ENCODE peak calls at places on chromosomes 11 and 22, in seven cellular contexts. K, U, Q, R, B, S and G are unnamed samples.

GRCh38 chr11:67640021-67640757 is 626 bp upstream of the TBX10 start:
- DNase-seq in K (peak; percentile 51), U (peak; percentile 68), Q (peak; percentile 52), R (no peak), B (no peak), S (peak; percentile 33), G (peak; percentile 60)

GRCh38 chr11:130881475-130882137 is 34.7 kb downstream of the SNX19 start:
- DNase-seq in K (no peak), U (no peak), Q (no peak), R (no peak), B (no peak), S (no peak), G (no peak)

GRCh38 chr11:130208241-130209127 is 48.9 kb downstream of the ST14 start:
- DNase-seq in K (no peak), U (no peak), Q (no peak), R (peak; percentile 10), B (peak; percentile 7), S (no peak), G (no peak)

GRCh38 chr11:61357233-61357893 is 4.3 kb downstream of the CYB561A3 start:
- DNase-seq in K (no peak), U (no peak), Q (no peak), R (no peak), B (peak; percentile 57), S (no peak), G (no peak)

GRCh38 chr11:120714448-120714847 is 202.9 kb downstream of the GRIK4 start:
- DNase-seq in K (no peak), U (no peak), Q (peak; percentile 4), R (no peak), B (no peak), S (no peak), G (no peak)

GRCh38 chr11:68213135-68213515 is at the start of gene KMT5B:
- DNase-seq in K (no peak), U (peak; percentile 74), Q (peak; percentile 68), R (peak; percentile 80), B (peak; percentile 66), S (peak; percentile 54), G (peak; percentile 80)

GRCh38 chr11:14698771-14699170 is 55.2 kb downstream of the PDE3B start:
- DNase-seq in K (no peak), U (no peak), Q (no peak), R (no peak), B (no peak), S (no peak), G (no peak)

GRCh38 chr22:32706149-32706548 is 95.4 kb upstream of the TIMP3 start:
- DNase-seq in K (no peak), U (no peak), Q (no peak), R (no peak), B (no peak), S (no peak), G (no peak)

GRCh38 chr11:26493616-26494015 is 78.4 kb downstream of the MUC15 start:
- DNase-seq in K (no peak), U (no peak), Q (no peak), R (no peak), B (no peak), S (no peak), G (no peak)

GRCh38 chr22:46578824-46579561 is 41.2 kb upstream of the GRAMD4 start:
- DNase-seq in K (peak; percentile 67), U (peak; percentile 55), Q (peak; percentile 37), R (peak; percentile 73), B (no peak), S (peak; percentile 40), G (peak; percentile 49)

GRCh38 chr11:7844521-7844920 is 47.8 kb upstream of the OR5P2 start:
- DNase-seq in K (no peak), U (no peak), Q (no peak), R (no peak), B (no peak), S (no peak), G (no peak)

GRCh38 chr11:90204407-90204806 is 18.4 kb downstream of the CHORDC1 start:
- DNase-seq in K (no peak), U (no peak), Q (no peak), R (no peak), B (no peak), S (no peak), G (no peak)

GRCh38 chr11:17036666-17037658 is 22.7 kb upstream of the PLEKHA7 start:
- DNase-seq in K (no peak), U (no peak), Q (no peak), R (no peak), B (no peak), S (no peak), G (no peak)

GRCh38 chr22:46053563-46054090 is 76.7 kb upstream of the WNT7B start:
- DNase-seq in K (peak; percentile 77), U (peak; percentile 74), Q (peak; percentile 57), R (peak; percentile 85), B (peak; percentile 76), S (peak; percentile 38), G (peak; percentile 59)

GRCh38 chr11:20512869-20513268 is 86.5 kb upstream of the SLC6A5 start:
- DNase-seq in K (no peak), U (no peak), Q (no peak), R (no peak), B (no peak), S (no peak), G (no peak)

GRCh38 chr22:26952004-26952403 is 294.6 kb downstream of the MIAT start:
- DNase-seq in K (no peak), U (no peak), Q (no peak), R (no peak), B (no peak), S (no peak), G (no peak)

GRCh38 chr11:12968101-12968500 is 41.0 kb upstream of the RASSF10 start:
- DNase-seq in K (no peak), U (no peak), Q (no peak), R (no peak), B (no peak), S (no peak), G (no peak)

GRCh38 chr11:70016666-70017347 is 61.3 kb upstream of the ANO1 start:
- DNase-seq in K (no peak), U (peak; percentile 25), Q (peak; percentile 30), R (no peak), B (no peak), S (peak; percentile 78), G (peak; percentile 69)

GRCh38 chr11:43920598-43921419 is 21.6 kb upstream of the C11orf96 start:
- DNase-seq in K (peak; percentile 84), U (peak; percentile 100), Q (peak; percentile 100), R (peak; percentile 45), B (peak; percentile 19), S (peak; percentile 100), G (peak; percentile 100)

GRCh38 chr11:88629496-88629895 is 292.0 kb upstream of the CTSC start:
- DNase-seq in K (no peak), U (no peak), Q (no peak), R (no peak), B (no peak), S (peak; percentile 47), G (no peak)

GRCh38 chr11:4090258-4090657 is 4.3 kb upstream of the RRM1 start:
- DNase-seq in K (no peak), U (no peak), Q (no peak), R (no peak), B (no peak), S (no peak), G (no peak)

GRCh38 chr11:46296520-46297448 is 19.3 kb downstream of the CREB3L1 start:
- DNase-seq in K (no peak), U (peak; percentile 97), Q (peak; percentile 97), R (peak; percentile 53), B (no peak), S (peak; percentile 98), G (peak; percentile 97)

GRCh38 chr22:38203090-38203810 is 1.5 kb downstream of the MAFF start:
- DNase-seq in K (peak; percentile 57), U (peak; percentile 35), Q (peak; percentile 50), R (peak; percentile 54), B (no peak), S (peak; percentile 53), G (peak; percentile 58)

GRCh38 chr11:68342459-68343158 is 30.2 kb downstream of the LRP5 start:
- DNase-seq in K (no peak), U (no peak), Q (no peak), R (no peak), B (no peak), S (no peak), G (no peak)

GRCh38 chr11:4146070-4146764 is 51.6 kb downstream of the RRM1 start:
- DNase-seq in K (no peak), U (no peak), Q (no peak), R (no peak), B (no peak), S (no peak), G (no peak)

GRCh38 chr11:128621491-128622136 is 34.3 kb upstream of the ETS1 start:
- DNase-seq in K (no peak), U (peak; percentile 88), Q (peak; percentile 95), R (peak; percentile 51), B (no peak), S (peak; percentile 98), G (peak; percentile 99)

GRCh38 chr22:37249946-37250345 is 5.9 kb upstream of the RAC2 start:
- DNase-seq in K (no peak), U (no peak), Q (no peak), R (no peak), B (no peak), S (no peak), G (no peak)

GRCh38 chr11:125454047-125454446 is 42.0 kb downstream of the FEZ1 start:
- DNase-seq in K (no peak), U (no peak), Q (no peak), R (no peak), B (no peak), S (no peak), G (no peak)
- TF ChIP-seq CTCF in K (no peak), U (no peak), Q (no peak), R (no peak), B (no peak), S (no peak), G (no peak)

GRCh38 chr22:48968201-48968959 is 859.3 kb downstream of the BRD1 start:
- DNase-seq in K (no peak), U (no peak), Q (no peak), R (peak; percentile 2), B (no peak), S (no peak), G (no peak)
- TF ChIP-seq CTCF in K (no peak), U (no peak), Q (no peak), R (no peak), B (peak; percentile 23), S (no peak), G (no peak)

DNA sequence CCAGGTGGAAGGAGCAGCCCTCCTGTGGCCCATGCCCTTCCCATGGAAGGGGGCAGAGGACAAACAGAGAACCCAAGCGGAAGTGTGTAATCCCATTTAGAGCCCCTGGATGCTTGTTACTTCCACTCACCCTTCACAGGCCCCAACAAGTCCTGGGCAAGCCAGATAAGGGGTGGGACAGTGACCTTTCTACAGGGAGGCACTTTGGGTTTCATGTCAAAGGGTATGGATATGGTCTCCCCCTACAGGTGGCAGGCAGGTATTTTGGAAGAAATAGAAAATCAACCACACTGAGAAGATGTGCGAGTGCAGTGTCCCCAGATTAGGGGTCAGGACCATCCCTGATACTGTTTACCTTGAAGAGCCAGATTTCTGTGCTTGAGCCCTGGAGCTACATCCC is 11.4 kb downstream of the MPEG1 start:
- DNase-seq in K (no peak), U (no peak), Q (no peak), R (no peak), B (no peak), S (no peak), G (no peak)
- TF ChIP-seq CTCF in K (no peak), U (peak; percentile 23), Q (peak; percentile 13), R (no peak), B (peak; percentile 47), S (no peak), G (peak; percentile 10)

GRCh38 chr11:127013550-127013949 is 13.0 kb upstream of the KIRREL3 start:
- DNase-seq in K (no peak), U (no peak), Q (no peak), R (no peak), B (no peak), S (no peak), G (no peak)

GRCh38 chr11:127018683-127019279 is 18.2 kb upstream of the KIRREL3 start:
- DNase-seq in K (no peak), U (no peak), Q (no peak), R (no peak), B (no peak), S (no peak), G (peak; percentile 64)

GRCh38 chr11:127017482-127017881 is 16.9 kb upstream of the KIRREL3 start:
- DNase-seq in K (no peak), U (peak; percentile 51), Q (peak; percentile 30), R (no peak), B (no peak), S (peak; percentile 93), G (peak; percentile 14)
- TF ChIP-seq CTCF in K (no peak), U (peak; percentile 25), Q (peak; percentile 22), R (no peak), B (no peak), S (peak; percentile 72), G (peak; percentile 12)